ENCODE peak calls at places on chromosomes 11 and 22, in four cellular contexts. One of them, this sample, is unnamed.

GRCh38 chr11:44614281-44614680 is 48.8 kb downstream of the CD82 start:
- DNase-seq in ovary: no peak
- DNase-seq in pancreas: no peak
- DNase-seq in fibroblast of lung: no peak
- DNase-seq in this sample: no peak

GRCh38 chr11:16876840-16877239 is 137.4 kb downstream of the PLEKHA7 start:
- DNase-seq in ovary: no peak
- DNase-seq in pancreas: no peak
- DNase-seq in fibroblast of lung: no peak
- DNase-seq in this sample: no peak

GRCh38 chr11:74966651-74967050 is 17.6 kb downstream of the SPCS2 start:
- DNase-seq in ovary: no peak
- DNase-seq in pancreas: no peak
- DNase-seq in fibroblast of lung: peak; percentile 77
- DNase-seq in this sample: no peak

GRCh38 chr11:72787262-72788104 is 6.4 kb downstream of the STARD10 start:
- DNase-seq in ovary: no peak
- DNase-seq in pancreas: peak; percentile 63
- DNase-seq in fibroblast of lung: no peak
- DNase-seq in this sample: no peak

GRCh38 chr11:58642120-58642625 is 19.7 kb downstream of the CNTF start:
- DNase-seq in ovary: no peak
- DNase-seq in pancreas: no peak
- DNase-seq in fibroblast of lung: no peak
- DNase-seq in this sample: no peak

GRCh38 chr11:46410021-46410420 is 18.4 kb upstream of the CHRM4 start:
- DNase-seq in ovary: no peak
- DNase-seq in pancreas: no peak
- DNase-seq in fibroblast of lung: no peak
- DNase-seq in this sample: no peak

GRCh38 chr11:73249858-73250773 is 22.0 kb upstream of the P2RY6 start:
- DNase-seq in ovary: no peak
- DNase-seq in pancreas: no peak
- DNase-seq in fibroblast of lung: no peak
- DNase-seq in this sample: no peak

GRCh38 chr11:127939000-127939399 is 648.4 kb downstream of the ETS1 start:
- DNase-seq in ovary: no peak
- DNase-seq in pancreas: no peak
- DNase-seq in fibroblast of lung: no peak
- DNase-seq in this sample: no peak

GRCh38 chr11:122538060-122538459 is 117.5 kb upstream of the UBASH3B start:
- DNase-seq in ovary: no peak
- DNase-seq in pancreas: no peak
- DNase-seq in fibroblast of lung: no peak
- DNase-seq in this sample: no peak

GRCh38 chr11:130561441-130561881 is 113.0 kb downstream of the ADAMTS15 start:
- DNase-seq in ovary: no peak
- DNase-seq in pancreas: no peak
- DNase-seq in fibroblast of lung: peak; percentile 59
- DNase-seq in this sample: no peak

GRCh38 chr11:12494699-12495098 is 117.3 kb downstream of the PARVA start:
- DNase-seq in ovary: no peak
- DNase-seq in pancreas: no peak
- DNase-seq in fibroblast of lung: peak; percentile 89
- DNase-seq in this sample: no peak

GRCh38 chr11:50188040-50188439 is 155.4 kb downstream of the OR4C45 start:
- DNase-seq in ovary: no peak
- DNase-seq in pancreas: no peak
- DNase-seq in fibroblast of lung: no peak
- DNase-seq in this sample: no peak

GRCh38 chr11:123469586-123469985 is 39.5 kb downstream of the GRAMD1B start:
- DNase-seq in ovary: no peak
- DNase-seq in pancreas: no peak
- DNase-seq in fibroblast of lung: no peak
- DNase-seq in this sample: no peak

GRCh38 chr11:45320366-45320765 is 34.2 kb upstream of the SYT13 start:
- DNase-seq in ovary: no peak
- DNase-seq in pancreas: no peak
- DNase-seq in fibroblast of lung: no peak
- DNase-seq in this sample: no peak

GRCh38 chr11:18063131-18063530 is 17.1 kb upstream of the TPH1 start:
- DNase-seq in ovary: no peak
- DNase-seq in pancreas: peak; percentile 26
- DNase-seq in fibroblast of lung: no peak
- DNase-seq in this sample: no peak

GRCh38 chr11:1888811-1889526 is 2.7 kb downstream of the PRR33 start:
- DNase-seq in ovary: peak; percentile 12
- DNase-seq in pancreas: peak; percentile 38
- DNase-seq in fibroblast of lung: no peak
- DNase-seq in this sample: peak; percentile 12

GRCh38 chr11:85821636-85822035 is 10.7 kb upstream of the SYTL2 start:
- DNase-seq in ovary: no peak
- DNase-seq in pancreas: no peak
- DNase-seq in fibroblast of lung: peak; percentile 80
- DNase-seq in this sample: no peak

GRCh38 chr11:116731821-116732739 is 40.7 kb downstream of the BUD13 start:
- DNase-seq in ovary: no peak
- DNase-seq in pancreas: no peak
- DNase-seq in fibroblast of lung: no peak
- DNase-seq in this sample: no peak

GRCh38 chr11:128288368-128288767 is 299.0 kb downstream of the ETS1 start:
- DNase-seq in ovary: no peak
- DNase-seq in pancreas: no peak
- DNase-seq in fibroblast of lung: no peak
- DNase-seq in this sample: no peak

GRCh38 chr11:130215531-130216220 is 56.1 kb downstream of the ST14 start:
- DNase-seq in ovary: no peak
- DNase-seq in pancreas: no peak
- DNase-seq in fibroblast of lung: no peak
- DNase-seq in this sample: no peak

GRCh38 chr11:63829823-63830489 is 9.0 kb upstream of the MARK2 start:
- DNase-seq in ovary: no peak
- DNase-seq in pancreas: no peak
- DNase-seq in fibroblast of lung: peak; percentile 34
- DNase-seq in this sample: no peak

GRCh38 chr11:14789879-14790484 is 102.0 kb downstream of the CYP2R1 start:
- DNase-seq in ovary: no peak
- DNase-seq in pancreas: no peak
- DNase-seq in fibroblast of lung: no peak
- DNase-seq in this sample: no peak

GRCh38 chr11:100563541-100564280 is 123.4 kb upstream of the ARHGAP42 start:
- DNase-seq in ovary: no peak
- DNase-seq in pancreas: no peak
- DNase-seq in fibroblast of lung: peak; percentile 81
- DNase-seq in this sample: no peak

GRCh38 chr11:122714021-122714420 is 58.5 kb downstream of the UBASH3B start:
- DNase-seq in ovary: no peak
- DNase-seq in pancreas: no peak
- DNase-seq in fibroblast of lung: no peak
- DNase-seq in this sample: no peak

GRCh38 chr11:22474621-22475020 is 136.4 kb downstream of the SLC17A6 start:
- DNase-seq in ovary: no peak
- DNase-seq in pancreas: no peak
- DNase-seq in fibroblast of lung: peak; percentile 62
- DNase-seq in this sample: no peak

GRCh38 chr11:33722579-33723234 is 13.5 kb downstream of the CD59 start:
- DNase-seq in ovary: no peak
- DNase-seq in pancreas: no peak
- DNase-seq in fibroblast of lung: peak; percentile 82
- DNase-seq in this sample: no peak

GRCh38 chr11:120151536-120151935 is 13.6 kb upstream of the TRIM29 start:
- DNase-seq in ovary: no peak
- DNase-seq in pancreas: no peak
- DNase-seq in fibroblast of lung: peak; percentile 90
- DNase-seq in this sample: no peak

GRCh38 chr11:113248702-113249490 is 65.5 kb upstream of the TTC12 start:
- DNase-seq in ovary: no peak
- DNase-seq in pancreas: no peak
- DNase-seq in fibroblast of lung: no peak
- DNase-seq in this sample: no peak

GRCh38 chr22:39967996-39968968 is 8.1 kb downstream of the TMA7B start:
- DNase-seq in ovary: no peak
- DNase-seq in pancreas: peak; percentile 45
- DNase-seq in fibroblast of lung: no peak
- DNase-seq in this sample: peak; percentile 51

GRCh38 chr11:115659061-115659963 is 155.1 kb upstream of the CADM1 start:
- DNase-seq in ovary: no peak
- DNase-seq in pancreas: peak; percentile 23
- DNase-seq in fibroblast of lung: peak; percentile 74
- DNase-seq in this sample: no peak

GRCh38 chr11:88480217-88480616 is 142.7 kb upstream of the CTSC start:
- DNase-seq in ovary: no peak
- DNase-seq in pancreas: no peak
- DNase-seq in fibroblast of lung: peak; percentile 93
- DNase-seq in this sample: no peak

GRCh38 chr22:23193882-23194281 is 13.6 kb downstream of the BCR start:
- DNase-seq in ovary: no peak
- DNase-seq in pancreas: no peak
- DNase-seq in fibroblast of lung: peak; percentile 62
- DNase-seq in this sample: no peak

GRCh38 chr11:64084962-64085710 is 49.4 kb downstream of the FLRT1 start:
- DNase-seq in ovary: no peak
- DNase-seq in pancreas: peak; percentile 81
- DNase-seq in fibroblast of lung: no peak
- DNase-seq in this sample: no peak

GRCh38 chr11:114774599-114775365 is 96.5 kb downstream of the NXPE2 start:
- DNase-seq in ovary: no peak
- DNase-seq in pancreas: no peak
- DNase-seq in fibroblast of lung: peak; percentile 49
- DNase-seq in this sample: no peak

GRCh38 chr11:3164138-3164539 is 971 bp downstream of the OSBPL5 start:
- DNase-seq in ovary: peak; percentile 46
- DNase-seq in pancreas: peak; percentile 21
- DNase-seq in fibroblast of lung: no peak
- DNase-seq in this sample: peak; percentile 10

GRCh38 chr11:68692115-68692514 is 7.8 kb downstream of the GAL start:
- DNase-seq in ovary: no peak
- DNase-seq in pancreas: no peak
- DNase-seq in fibroblast of lung: no peak
- DNase-seq in this sample: no peak

GRCh38 chr11:66315921-66316811 is 678 bp downstream of the CD248 start:
- DNase-seq in ovary: no peak
- DNase-seq in pancreas: peak; percentile 34
- DNase-seq in fibroblast of lung: no peak
- DNase-seq in this sample: no peak

GRCh38 chr11:92929168-92930053 is 40.0 kb upstream of the MTNR1B start:
- DNase-seq in ovary: no peak
- DNase-seq in pancreas: no peak
- DNase-seq in fibroblast of lung: peak; percentile 2
- DNase-seq in this sample: no peak

GRCh38 chr11:25734592-25735211 is 597.2 kb upstream of the ANO3 start:
- DNase-seq in ovary: no peak
- DNase-seq in pancreas: no peak
- DNase-seq in fibroblast of lung: peak; percentile 22
- DNase-seq in this sample: no peak
- TF ChIP-seq CTCF in ovary: no peak
- TF ChIP-seq CTCF in pancreas: no peak
- TF ChIP-seq CTCF in fibroblast of lung: peak; percentile 73
- TF ChIP-seq CTCF in this sample: no peak

DNA sequence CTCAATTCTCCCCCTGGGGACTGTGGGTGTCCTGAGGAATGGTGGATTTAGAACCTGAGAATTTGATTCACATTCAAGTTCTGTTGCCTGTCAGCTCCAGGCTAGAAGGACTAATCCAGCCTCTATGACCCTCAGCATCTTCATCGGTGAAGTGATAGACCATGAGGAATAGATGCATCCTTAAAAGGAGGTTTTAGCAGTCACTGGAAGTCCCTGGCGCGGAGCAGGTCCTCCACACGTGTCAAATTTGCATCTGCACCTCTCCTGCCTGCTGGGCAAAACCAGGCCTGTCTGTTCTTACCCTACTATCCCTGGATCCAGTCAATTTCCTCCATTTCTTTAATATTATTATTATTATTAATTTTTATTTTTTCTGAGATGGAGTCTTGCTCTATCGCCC is 808.4 kb downstream of the TBC1D22A start:
- DNase-seq in ovary: no peak
- DNase-seq in pancreas: no peak
- DNase-seq in fibroblast of lung: no peak
- DNase-seq in this sample: no peak
- H3K9me3 ChIP-seq in ovary: no peaks in the 10 kb centered on the region
- H3K9me3 ChIP-seq in pancreas: no peaks in the 10 kb centered on the region
- H3K9me3 ChIP-seq in fibroblast of lung: no peaks in the 10 kb centered on the region
- H3K9me3 ChIP-seq in this sample: no peaks in the 10 kb centered on the region

GRCh38 chr11:10666976-10667892 is 26.3 kb downstream of the IRAG1 start:
- DNase-seq in ovary: no peak
- DNase-seq in pancreas: no peak
- DNase-seq in fibroblast of lung: peak; percentile 49
- DNase-seq in this sample: no peak
- TF ChIP-seq CTCF in ovary: no peak
- TF ChIP-seq CTCF in pancreas: no peak
- TF ChIP-seq CTCF in fibroblast of lung: no peak
- TF ChIP-seq CTCF in this sample: no peak

DNA sequence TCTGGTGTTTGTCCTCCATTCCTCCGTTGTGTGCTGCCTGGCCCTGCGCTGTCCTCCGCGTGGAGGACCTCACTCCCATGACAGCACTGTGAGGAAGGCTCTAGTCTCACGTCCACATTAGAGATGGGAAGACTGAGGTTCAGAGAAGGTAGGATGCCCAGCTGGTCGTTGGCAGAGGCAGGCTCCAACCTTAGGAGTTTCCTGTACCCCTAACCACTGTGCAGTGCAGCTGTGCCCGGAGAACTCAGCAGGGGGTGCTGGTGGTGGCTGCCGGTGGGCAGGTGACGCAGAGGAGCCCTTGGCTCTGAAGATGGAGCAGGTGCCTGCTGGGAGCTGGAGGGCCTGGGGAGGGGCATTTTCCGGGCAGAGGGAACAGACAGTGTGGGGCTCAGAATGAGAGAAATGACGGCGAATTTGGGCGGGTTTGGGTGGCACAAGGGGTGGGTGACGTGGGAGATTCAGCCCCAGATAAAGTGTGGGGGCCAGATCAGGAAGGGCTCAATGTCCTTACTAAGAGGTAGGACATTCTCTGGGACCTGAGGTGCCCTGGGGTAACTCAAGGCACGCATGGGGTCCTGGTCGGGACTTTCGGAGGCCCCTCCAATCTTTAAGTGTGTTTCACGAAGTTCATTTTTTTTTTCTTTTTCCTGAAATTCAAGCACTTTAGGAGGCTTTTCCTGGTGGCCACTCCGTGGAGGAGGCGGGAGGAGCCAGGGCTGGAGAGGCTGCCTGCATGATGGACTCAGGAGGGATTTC is 535.0 kb downstream of the TBC1D22A start:
- DNase-seq in ovary: no peak
- DNase-seq in pancreas: no peak
- DNase-seq in fibroblast of lung: no peak
- DNase-seq in this sample: no peak
- H3K9me3 ChIP-seq in ovary: no peaks in the 10 kb centered on the region
- H3K9me3 ChIP-seq in pancreas: no peaks in the 10 kb centered on the region
- H3K9me3 ChIP-seq in fibroblast of lung: no peaks in the 10 kb centered on the region
- H3K9me3 ChIP-seq in this sample: no peaks in the 10 kb centered on the region